ENCODE peak calls at places on chromosomes 2 and 18, in nine cellular contexts. One of them, this sample, is unnamed.

GRCh38 chr18:75107931-75108276 is 101.0 kb downstream of the PTGR3 start:
- DNase-seq in adrenal gland: no peak
- DNase-seq in mammary epithelial cell: no peak
- DNase-seq in fibroblast of lung: no peak
- DNase-seq in colonic mucosa: no peak
- DNase-seq in tibial nerve: no peak
- DNase-seq in spleen: no peak
- DNase-seq in CD8-positive, alpha-beta T cell: peak; percentile 38
- DNase-seq in foreskin fibroblast: no peak
- DNase-seq in this sample: no peak

GRCh38 chr2:38057651-38058410 is 18.1 kb downstream of the CYP1B1 start:
- DNase-seq in adrenal gland: no peak
- DNase-seq in mammary epithelial cell: peak; percentile 77
- DNase-seq in fibroblast of lung: no peak
- DNase-seq in colonic mucosa: no peak
- DNase-seq in tibial nerve: no peak
- DNase-seq in spleen: no peak
- DNase-seq in CD8-positive, alpha-beta T cell: no peak
- DNase-seq in foreskin fibroblast: no peak
- DNase-seq in this sample: no peak

GRCh38 chr2:86636842-86637241 is 13.2 kb upstream of the RNF103 start:
- DNase-seq in adrenal gland: no peak
- DNase-seq in mammary epithelial cell: no peak
- DNase-seq in fibroblast of lung: no peak
- DNase-seq in colonic mucosa: no peak
- DNase-seq in tibial nerve: no peak
- DNase-seq in spleen: no peak
- DNase-seq in CD8-positive, alpha-beta T cell: no peak
- DNase-seq in foreskin fibroblast: no peak
- DNase-seq in this sample: no peak

GRCh38 chr2:42829556-42830510 is 37.5 kb upstream of the HAAO start:
- DNase-seq in adrenal gland: peak; percentile 16
- DNase-seq in mammary epithelial cell: no peak
- DNase-seq in fibroblast of lung: no peak
- DNase-seq in colonic mucosa: no peak
- DNase-seq in tibial nerve: no peak
- DNase-seq in spleen: peak; percentile 41
- DNase-seq in CD8-positive, alpha-beta T cell: no peak
- DNase-seq in foreskin fibroblast: no peak
- DNase-seq in this sample: peak; percentile 45

GRCh38 chr18:10062292-10062940 is 148.6 kb downstream of the VAPA start:
- DNase-seq in adrenal gland: no peak
- DNase-seq in mammary epithelial cell: no peak
- DNase-seq in fibroblast of lung: peak; percentile 36
- DNase-seq in colonic mucosa: no peak
- DNase-seq in tibial nerve: no peak
- DNase-seq in spleen: no peak
- DNase-seq in CD8-positive, alpha-beta T cell: no peak
- DNase-seq in foreskin fibroblast: no peak
- DNase-seq in this sample: no peak

GRCh38 chr2:41932241-41933034 is 115.4 kb upstream of the PKDCC start:
- DNase-seq in adrenal gland: peak; percentile 75
- DNase-seq in mammary epithelial cell: no peak
- DNase-seq in fibroblast of lung: peak; percentile 99
- DNase-seq in colonic mucosa: peak; percentile 52
- DNase-seq in tibial nerve: peak; percentile 83
- DNase-seq in spleen: no peak
- DNase-seq in CD8-positive, alpha-beta T cell: no peak
- DNase-seq in foreskin fibroblast: peak; percentile 75
- DNase-seq in this sample: peak; percentile 77

GRCh38 chr2:233470839-233471238 is 95.7 kb downstream of the USP40 start:
- DNase-seq in adrenal gland: no peak
- DNase-seq in mammary epithelial cell: no peak
- DNase-seq in fibroblast of lung: no peak
- DNase-seq in colonic mucosa: no peak
- DNase-seq in tibial nerve: peak; percentile 10
- DNase-seq in spleen: no peak
- DNase-seq in CD8-positive, alpha-beta T cell: peak; percentile 42
- DNase-seq in foreskin fibroblast: no peak
- DNase-seq in this sample: peak; percentile 45

GRCh38 chr2:239040152-239040761 is 192.4 kb downstream of the TWIST2 start:
- DNase-seq in adrenal gland: no peak
- DNase-seq in mammary epithelial cell: no peak
- DNase-seq in fibroblast of lung: no peak
- DNase-seq in colonic mucosa: no peak
- DNase-seq in tibial nerve: no peak
- DNase-seq in spleen: no peak
- DNase-seq in CD8-positive, alpha-beta T cell: no peak
- DNase-seq in foreskin fibroblast: no peak
- DNase-seq in this sample: no peak

GRCh38 chr2:159996792-159997546 is 65.4 kb downstream of the PLA2R1 start:
- DNase-seq in adrenal gland: no peak
- DNase-seq in mammary epithelial cell: no peak
- DNase-seq in fibroblast of lung: peak; percentile 6
- DNase-seq in colonic mucosa: no peak
- DNase-seq in tibial nerve: no peak
- DNase-seq in spleen: no peak
- DNase-seq in CD8-positive, alpha-beta T cell: no peak
- DNase-seq in foreskin fibroblast: no peak
- DNase-seq in this sample: no peak

GRCh38 chr2:119645173-119645846 is 33.7 kb upstream of the TMEM177 start:
- DNase-seq in adrenal gland: no peak
- DNase-seq in mammary epithelial cell: no peak
- DNase-seq in fibroblast of lung: peak; percentile 54
- DNase-seq in colonic mucosa: no peak
- DNase-seq in tibial nerve: no peak
- DNase-seq in spleen: no peak
- DNase-seq in CD8-positive, alpha-beta T cell: no peak
- DNase-seq in foreskin fibroblast: no peak
- DNase-seq in this sample: no peak

GRCh38 chr18:50853863-50854271 is 25.1 kb upstream of the ME2 start:
- DNase-seq in adrenal gland: peak; percentile 51
- DNase-seq in mammary epithelial cell: peak; percentile 85
- DNase-seq in fibroblast of lung: peak; percentile 54
- DNase-seq in colonic mucosa: peak; percentile 59
- DNase-seq in tibial nerve: no peak
- DNase-seq in spleen: no peak
- DNase-seq in CD8-positive, alpha-beta T cell: no peak
- DNase-seq in foreskin fibroblast: peak; percentile 31
- DNase-seq in this sample: no peak

GRCh38 chr2:166163775-166164174 is 36.0 kb upstream of the SCN1A start:
- DNase-seq in adrenal gland: no peak
- DNase-seq in mammary epithelial cell: no peak
- DNase-seq in fibroblast of lung: peak; percentile 65
- DNase-seq in colonic mucosa: no peak
- DNase-seq in tibial nerve: no peak
- DNase-seq in spleen: no peak
- DNase-seq in CD8-positive, alpha-beta T cell: no peak
- DNase-seq in foreskin fibroblast: no peak
- DNase-seq in this sample: no peak

GRCh38 chr2:235026649-235027557 is 75.1 kb downstream of the SH3BP4 start:
- DNase-seq in adrenal gland: peak; percentile 84
- DNase-seq in mammary epithelial cell: peak; percentile 99
- DNase-seq in fibroblast of lung: peak; percentile 59
- DNase-seq in colonic mucosa: peak; percentile 97
- DNase-seq in tibial nerve: peak; percentile 31
- DNase-seq in spleen: peak; percentile 62
- DNase-seq in CD8-positive, alpha-beta T cell: no peak
- DNase-seq in foreskin fibroblast: peak; percentile 48
- DNase-seq in this sample: no peak

GRCh38 chr2:168757223-168757622 is 45.2 kb upstream of the NOSTRIN start:
- DNase-seq in adrenal gland: no peak
- DNase-seq in mammary epithelial cell: no peak
- DNase-seq in fibroblast of lung: no peak
- DNase-seq in colonic mucosa: no peak
- DNase-seq in tibial nerve: no peak
- DNase-seq in spleen: no peak
- DNase-seq in CD8-positive, alpha-beta T cell: no peak
- DNase-seq in foreskin fibroblast: no peak
- DNase-seq in this sample: no peak

GRCh38 chr2:233342301-233342700 is 12.0 kb upstream of the DGKD start:
- DNase-seq in adrenal gland: no peak
- DNase-seq in mammary epithelial cell: no peak
- DNase-seq in fibroblast of lung: no peak
- DNase-seq in colonic mucosa: no peak
- DNase-seq in tibial nerve: no peak
- DNase-seq in spleen: no peak
- DNase-seq in CD8-positive, alpha-beta T cell: no peak
- DNase-seq in foreskin fibroblast: no peak
- DNase-seq in this sample: no peak

GRCh38 chr2:28457237-28457636 is 38.6 kb upstream of the PLB1 start:
- DNase-seq in adrenal gland: no peak
- DNase-seq in mammary epithelial cell: no peak
- DNase-seq in fibroblast of lung: no peak
- DNase-seq in colonic mucosa: no peak
- DNase-seq in tibial nerve: no peak
- DNase-seq in spleen: no peak
- DNase-seq in CD8-positive, alpha-beta T cell: no peak
- DNase-seq in foreskin fibroblast: no peak
- DNase-seq in this sample: no peak
- TF ChIP-seq CTCF in adrenal gland: no peak
- TF ChIP-seq CTCF in mammary epithelial cell: no peak
- TF ChIP-seq CTCF in fibroblast of lung: no peak
- TF ChIP-seq CTCF in colonic mucosa: no peak
- TF ChIP-seq CTCF in tibial nerve: no peak
- TF ChIP-seq CTCF in spleen: no peak
- TF ChIP-seq CTCF in CD8-positive, alpha-beta T cell: no peak
- TF ChIP-seq CTCF in foreskin fibroblast: no peak
- TF ChIP-seq CTCF in this sample: no peak

GRCh38 chr2:21009662-21010225 is 34.1 kb downstream of the APOB start:
- DNase-seq in adrenal gland: no peak
- DNase-seq in mammary epithelial cell: no peak
- DNase-seq in fibroblast of lung: no peak
- DNase-seq in colonic mucosa: no peak
- DNase-seq in tibial nerve: no peak
- DNase-seq in spleen: no peak
- DNase-seq in CD8-positive, alpha-beta T cell: no peak
- DNase-seq in foreskin fibroblast: no peak
- DNase-seq in this sample: no peak
- TF ChIP-seq CTCF in adrenal gland: no peak
- TF ChIP-seq CTCF in mammary epithelial cell: no peak
- TF ChIP-seq CTCF in fibroblast of lung: no peak
- TF ChIP-seq CTCF in colonic mucosa: no peak
- TF ChIP-seq CTCF in tibial nerve: no peak
- TF ChIP-seq CTCF in spleen: no peak
- TF ChIP-seq CTCF in CD8-positive, alpha-beta T cell: no peak
- TF ChIP-seq CTCF in foreskin fibroblast: no peak
- TF ChIP-seq CTCF in this sample: no peak

GRCh38 chr18:45738660-45739059 is 14.7 kb downstream of the SLC14A1 start:
- DNase-seq in adrenal gland: no peak
- DNase-seq in mammary epithelial cell: no peak
- DNase-seq in fibroblast of lung: no peak
- DNase-seq in colonic mucosa: no peak
- DNase-seq in tibial nerve: no peak
- DNase-seq in spleen: no peak
- DNase-seq in CD8-positive, alpha-beta T cell: no peak
- DNase-seq in foreskin fibroblast: no peak
- DNase-seq in this sample: no peak
- TF ChIP-seq CTCF in adrenal gland: no peak
- TF ChIP-seq CTCF in mammary epithelial cell: peak; percentile 23
- TF ChIP-seq CTCF in fibroblast of lung: no peak
- TF ChIP-seq CTCF in colonic mucosa: no peak
- TF ChIP-seq CTCF in tibial nerve: no peak
- TF ChIP-seq CTCF in spleen: no peak
- TF ChIP-seq CTCF in CD8-positive, alpha-beta T cell: no peak
- TF ChIP-seq CTCF in foreskin fibroblast: no peak
- TF ChIP-seq CTCF in this sample: no peak

DNA sequence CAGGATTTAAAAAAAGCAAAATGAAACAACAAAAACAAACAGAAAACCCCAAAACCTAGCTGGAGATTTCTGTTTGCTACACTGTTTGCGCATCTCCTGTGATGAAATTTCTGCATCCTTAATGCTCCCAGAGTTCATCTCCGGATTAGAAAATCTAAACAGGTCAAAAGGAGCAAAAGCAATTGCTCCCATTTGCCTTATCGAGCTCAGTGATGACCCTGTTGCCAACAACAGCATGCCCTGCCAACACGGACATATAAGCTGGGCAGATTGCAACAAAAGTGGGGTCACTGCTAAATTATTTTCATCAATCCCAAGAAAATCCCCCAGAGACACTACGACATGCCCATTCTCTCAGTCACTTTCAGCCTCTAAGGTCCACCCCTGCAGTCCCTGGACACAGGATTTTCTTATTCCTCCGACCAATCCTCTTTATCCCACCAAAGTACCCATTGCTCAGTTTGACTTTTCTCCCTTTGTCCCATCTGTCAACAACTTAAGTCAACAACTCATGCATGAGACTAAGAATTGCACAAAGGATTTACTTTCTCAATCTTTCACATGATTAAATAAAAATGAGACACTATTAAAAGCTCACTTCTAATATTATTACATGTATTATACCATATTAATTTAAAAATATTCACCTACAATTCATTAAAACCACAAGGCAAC is 67.8 kb downstream of the ABCG8 start:
- DNase-seq in adrenal gland: no peak
- DNase-seq in mammary epithelial cell: no peak
- DNase-seq in fibroblast of lung: no peak
- DNase-seq in colonic mucosa: no peak
- DNase-seq in tibial nerve: no peak
- DNase-seq in spleen: no peak
- DNase-seq in CD8-positive, alpha-beta T cell: no peak
- DNase-seq in foreskin fibroblast: no peak
- DNase-seq in this sample: no peak
- TF ChIP-seq CTCF in adrenal gland: no peak
- TF ChIP-seq CTCF in mammary epithelial cell: no peak
- TF ChIP-seq CTCF in fibroblast of lung: no peak
- TF ChIP-seq CTCF in colonic mucosa: no peak
- TF ChIP-seq CTCF in tibial nerve: no peak
- TF ChIP-seq CTCF in spleen: no peak
- TF ChIP-seq CTCF in CD8-positive, alpha-beta T cell: no peak
- TF ChIP-seq CTCF in foreskin fibroblast: no peak
- TF ChIP-seq CTCF in this sample: no peak

DNA sequence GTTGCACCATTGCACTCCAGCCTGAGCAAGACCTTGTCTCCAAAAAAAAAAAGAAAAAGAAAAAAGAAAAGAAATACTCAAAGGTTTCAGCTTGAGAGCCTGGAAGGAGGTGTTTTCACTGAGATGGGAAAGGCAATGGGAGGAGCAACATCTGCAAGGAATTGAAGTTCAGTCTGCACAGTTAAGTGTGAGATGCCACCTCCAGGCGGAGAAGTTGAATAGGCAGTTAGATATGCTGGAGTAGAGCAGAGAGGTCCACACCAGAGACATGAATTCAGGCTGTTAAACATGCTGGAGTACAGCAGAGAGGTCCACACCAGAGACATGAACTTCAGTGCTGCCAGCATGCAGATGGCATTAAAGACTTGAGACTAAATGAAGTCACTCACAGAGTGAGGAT is 41.4 kb upstream of the DTNB start:
- DNase-seq in adrenal gland: no peak
- DNase-seq in mammary epithelial cell: no peak
- DNase-seq in fibroblast of lung: no peak
- DNase-seq in colonic mucosa: no peak
- DNase-seq in tibial nerve: no peak
- DNase-seq in spleen: no peak
- DNase-seq in CD8-positive, alpha-beta T cell: no peak
- DNase-seq in foreskin fibroblast: peak; percentile 36
- DNase-seq in this sample: no peak
- TF ChIP-seq CTCF in adrenal gland: no peak
- TF ChIP-seq CTCF in mammary epithelial cell: peak; percentile 5
- TF ChIP-seq CTCF in fibroblast of lung: no peak
- TF ChIP-seq CTCF in colonic mucosa: no peak
- TF ChIP-seq CTCF in tibial nerve: no peak
- TF ChIP-seq CTCF in spleen: no peak
- TF ChIP-seq CTCF in CD8-positive, alpha-beta T cell: no peak
- TF ChIP-seq CTCF in foreskin fibroblast: peak; percentile 16
- TF ChIP-seq CTCF in this sample: peak; percentile 22

GRCh38 chr18:52343138-52343537 is 3.1 kb downstream of the DCC start:
- DNase-seq in adrenal gland: no peak
- DNase-seq in mammary epithelial cell: no peak
- DNase-seq in fibroblast of lung: peak; percentile 28
- DNase-seq in colonic mucosa: no peak
- DNase-seq in tibial nerve: no peak
- DNase-seq in spleen: no peak
- DNase-seq in CD8-positive, alpha-beta T cell: no peak
- DNase-seq in foreskin fibroblast: peak; percentile 18
- DNase-seq in this sample: no peak
- TF ChIP-seq CTCF in adrenal gland: no peak
- TF ChIP-seq CTCF in mammary epithelial cell: peak; percentile 14
- TF ChIP-seq CTCF in fibroblast of lung: no peak
- TF ChIP-seq CTCF in colonic mucosa: no peak
- TF ChIP-seq CTCF in tibial nerve: no peak
- TF ChIP-seq CTCF in spleen: no peak
- TF ChIP-seq CTCF in CD8-positive, alpha-beta T cell: no peak
- TF ChIP-seq CTCF in foreskin fibroblast: no peak
- TF ChIP-seq CTCF in this sample: peak; percentile 67

This sample was measured in type B pancreatic cell.